ENCODE peak calls at places on chromosomes 16 and 17, in five cellular contexts. H is trophoblast cell, U is IMR-90, I is neuronal stem cell, W is H1. R is an unnamed sample.
A peak's percentile ranks its signal among the peaks of the same experiment; 100 is the strongest.

GRCh38 chr17:18140648-18141047 is 32.1 kb downstream of the MYO15A start:
- DNase-seq in H (no peak), U (no peak), I (no peak), W (no peak), R (no peak)

GRCh38 chr17:31388770-31389672 is 2.5 kb upstream of the RAB11FIP4 start:
- DNase-seq in H (no peak), U (no peak), I (no peak), W (no peak), R (peak; percentile 30)

GRCh38 chr16:15810411-15810810 is 46.4 kb downstream of the MYH11 start:
- DNase-seq in H (no peak), U (no peak), I (no peak), W (no peak), R (no peak)

GRCh38 chr17:62678214-62678919 is 50.9 kb downstream of the MRC2 start:
- DNase-seq in H (no peak), U (no peak), I (no peak), W (no peak), R (no peak)

GRCh38 chr16:83947642-83948234 is 5.3 kb upstream of the OSGIN1 start:
- DNase-seq in H (no peak), U (no peak), I (no peak), W (no peak), R (no peak)

GRCh38 chr17:41064301-41064700 is 1.4 kb downstream of the KRTAP2-4 start:
- DNase-seq in H (no peak), U (no peak), I (no peak), W (no peak), R (no peak)

GRCh38 chr16:48180868-48181480 is 25.2 kb upstream of the ABCC12 start:
- DNase-seq in H (no peak), U (no peak), I (no peak), W (no peak), R (no peak)

GRCh38 chr17:51710289-51710979 is 448.1 kb downstream of the CA10 start:
- DNase-seq in H (no peak), U (no peak), I (no peak), W (no peak), R (no peak)

GRCh38 chr17:64326420-64327054 is 63.5 kb upstream of the TEX2 start:
- DNase-seq in H (no peak), U (no peak), I (no peak), W (no peak), R (peak; percentile 29)

GRCh38 chr17:40121886-40122465 is at the start of gene MSL1:
- DNase-seq in H (peak; percentile 53), U (peak; percentile 68), I (peak; percentile 91), W (no peak), R (peak; percentile 85)

GRCh38 chr16:54911079-54911478 is 19.6 kb upstream of the IRX5 start:
- DNase-seq in H (no peak), U (no peak), I (no peak), W (no peak), R (no peak)

GRCh38 chr16:29712770-29713169 is 33.0 kb downstream of the C16orf54 start:
- DNase-seq in H (no peak), U (no peak), I (no peak), W (no peak), R (no peak)

GRCh38 chr17:47239663-47240374 is 13.8 kb upstream of the ITGB3 start:
- DNase-seq in H (peak; percentile 33), U (peak; percentile 98), I (no peak), W (no peak), R (peak; percentile 98)

GRCh38 chr17:79790805-79791353 is 6.0 kb downstream of the CBX8 start:
- DNase-seq in H (no peak), U (no peak), I (no peak), W (no peak), R (no peak)

GRCh38 chr16:88739975-88740726 is 33.8 kb downstream of the CTU2 start:
- DNase-seq in H (no peak), U (no peak), I (no peak), W (no peak), R (no peak)

GRCh38 chr17:218711-219110 is 37.3 kb upstream of the DOC2B start:
- DNase-seq in H (no peak), U (no peak), I (no peak), W (no peak), R (no peak)

GRCh38 chr17:42287305-42288077 is 807 bp upstream of the STAT5A start:
- DNase-seq in H (no peak), U (no peak), I (no peak), W (no peak), R (no peak)

GRCh38 chr16:72972878-72973571 is 74.9 kb downstream of the ZFHX3 start:
- DNase-seq in H (peak; percentile 44), U (no peak), I (no peak), W (no peak), R (no peak)

GRCh38 chr17:41178843-41179616 is 1.0 kb upstream of the KRTAP4-2 start:
- DNase-seq in H (no peak), U (peak; percentile 15), I (no peak), W (no peak), R (no peak)

GRCh38 chr16:84838383-84838948 is 18.7 kb downstream of the CRISPLD2 start:
- DNase-seq in H (no peak), U (no peak), I (no peak), W (no peak), R (no peak)

GRCh38 chr17:10107320-10108165 is 90.9 kb downstream of the GAS7 start:
- DNase-seq in H (no peak), U (no peak), I (no peak), W (no peak), R (no peak)

GRCh38 chr16:53412549-53412948 is 21.7 kb upstream of the RBL2 start:
- DNase-seq in H (no peak), U (no peak), I (no peak), W (no peak), R (no peak)

GRCh38 chr16:60329110-60329509 is 1595.0 kb upstream of the GOT2 start:
- DNase-seq in H (no peak), U (no peak), I (no peak), W (no peak), R (no peak)

GRCh38 chr17:27413295-27413694 is 43.0 kb upstream of the KSR1 start:
- DNase-seq in H (no peak), U (no peak), I (no peak), W (no peak), R (no peak)

GRCh38 chr16:2749936-2750335 is 2.5 kb upstream of the SRRM2 start:
- DNase-seq in H (no peak), U (no peak), I (no peak), W (no peak), R (no peak)

GRCh38 chr16:2752850-2753522 is 548 bp downstream of the SRRM2 start:
- DNase-seq in H (peak; percentile 65), U (peak; percentile 77), I (no peak), W (no peak), R (peak; percentile 82)

GRCh38 chr16:2752035-2752849 is at the start of gene SRRM2:
- DNase-seq in H (peak; percentile 91), U (peak; percentile 95), I (peak; percentile 97), W (peak; percentile 78), R (peak; percentile 96)

GRCh38 chr16:2753523-2754020 is 1.1 kb downstream of the SRRM2 start:
- DNase-seq in H (no peak), U (no peak), I (no peak), W (no peak), R (peak; percentile 41)

GRCh38 chr16:2751577-2752034 is 832 bp upstream of the SRRM2 start:
- DNase-seq in H (peak; percentile 43), U (no peak), I (no peak), W (peak; percentile 60), R (no peak)
- H4K91ac ChIP-seq in H (peak overlapping the region; percentile 97), U (peak overlapping the region; percentile 67), I (peak overlapping the region; percentile 94), W (peak overlapping the region; percentile 78), R (peak overlapping the region; percentile 95)

GRCh38 chr17:50210249-50211225 is 9.1 kb upstream of the COL1A1 start:
- DNase-seq in H (no peak), U (peak; percentile 99), I (no peak), W (peak; percentile 81), R (peak; percentile 100)
- H3K4me3 ChIP-seq in H (no peak overlapping the region), U (peak overlapping the region; percentile 14), I (no peak overlapping the region), W (no peak overlapping the region), R (peak overlapping the region; percentile 55)

GRCh38 chr17:4753392-4753791 is 13.7 kb upstream of the CXCL16 start:
- DNase-seq in H (no peak), U (no peak), I (no peak), W (no peak), R (no peak)
- H4K91ac ChIP-seq in H (no peak overlapping the region), U (no peak overlapping the region), I (no peak overlapping the region), W (no peak overlapping the region), R (no peak overlapping the region)

DNA sequence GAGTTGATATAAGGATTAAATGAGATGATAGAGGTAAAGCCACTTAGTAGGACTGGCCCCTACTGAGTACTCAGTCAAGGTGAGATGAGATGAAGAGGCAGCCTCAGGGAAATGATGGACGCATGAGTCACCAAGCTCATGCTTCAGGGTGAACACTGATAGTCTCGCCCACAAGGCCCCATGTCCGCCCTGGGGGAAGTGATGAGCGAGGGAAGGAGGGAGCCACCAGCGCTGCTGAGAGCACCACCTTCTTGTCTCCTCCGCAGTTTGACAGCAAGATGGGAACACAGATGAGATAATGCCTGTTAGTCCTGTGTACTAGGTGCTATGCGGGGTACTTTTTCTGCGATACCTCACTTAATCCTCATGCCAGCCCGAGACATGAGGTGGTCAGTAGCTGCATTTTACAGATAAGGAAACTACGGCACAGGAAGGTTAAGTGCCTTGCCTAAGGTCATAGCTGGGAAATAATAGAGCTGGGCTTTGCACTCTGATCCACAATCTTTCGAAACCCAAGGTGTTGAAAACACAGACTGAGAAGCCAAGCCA is 383.0 kb downstream of the CPPED1 start:
- DNase-seq in H (peak; percentile 86), U (no peak), I (no peak), W (no peak), R (no peak)
- H3K4me3 ChIP-seq in H (no peak overlapping the region), U (no peak overlapping the region), I (no peak overlapping the region), W (no peak overlapping the region), R (no peak overlapping the region)

R was measured in mesenchymal stem cell.